ENCODE peak calls at places on chromosomes 3 and 15, in five cellular contexts. I, N, V, U and H are unnamed samples.

GRCh38 chr15:22904736-22905135 is 66.3 kb downstream of the NIPA2 start:
- DNase-seq in V (no peak), N (no peak), I (no peak), U (peak), H (no peak)

GRCh38 chr15:80984856-80985255 is 4.8 kb downstream of the MESD start:
- DNase-seq in I (no peak), U (peak), V (no peak), N (no peak), H (no peak)

GRCh38 chr3:155080692-155081091 is 573 bp downstream of the MME start:
- DNase-seq in V (no peak), U (no peak), I (no peak), N (no peak), H (no peak)

GRCh38 chr3:11536132-11536935 is 107.4 kb downstream of the VGLL4 start:
- DNase-seq in U (no peak), I (no peak), V (peak), N (no peak), H (no peak)

GRCh38 chr3:11128682-11129632 is 25.3 kb upstream of the HRH1 start:
- DNase-seq in N (no peak), I (no peak), U (no peak), V (no peak), H (no peak)

GRCh38 chr3:72306800-72307341 is 521.9 kb upstream of the PROK2 start:
- DNase-seq in I (no peak), N (no peak), U (peak), V (no peak), H (peak)

GRCh38 chr15:65084500-65085206 is 8.1 kb downstream of the KBTBD13 start:
- DNase-seq in U (no peak), N (no peak), V (no peak), I (no peak), H (no peak)

GRCh38 chr3:45795882-45796765 is at the start of gene SLC6A20:
- DNase-seq in U (peak), I (peak), N (no peak), V (peak), H (no peak)

GRCh38 chr3:186849392-186849975 is 7.0 kb downstream of the ADIPOQ start:
- DNase-seq in N (peak), U (no peak), I (no peak), V (no peak), H (no peak)

GRCh38 chr3:169268286-169268776 is 395.2 kb downstream of the MECOM start:
- DNase-seq in I (no peak), N (no peak), V (no peak), U (peak), H (peak)

GRCh38 chr3:67957268-67957667 is 302.9 kb upstream of the SUCLG2 start:
- DNase-seq in V (no peak), N (no peak), I (no peak), U (no peak), H (no peak)

GRCh38 chr15:89017370-89018066 is 70.7 kb upstream of the ABHD2 start:
- DNase-seq in N (peak), I (peak), U (peak), V (peak), H (peak)

GRCh38 chr3:63067999-63068645 is 192.9 kb upstream of the CADPS start:
- DNase-seq in N (no peak), U (peak), I (no peak), V (no peak), H (peak)

GRCh38 chr3:172153335-172153861 is 114.0 kb downstream of the FNDC3B start:
- DNase-seq in U (peak), I (peak), V (peak), N (peak), H (no peak)

GRCh38 chr15:86855962-86856361 is 776.3 kb downstream of the AGBL1 start:
- DNase-seq in I (no peak), N (no peak), U (no peak), V (no peak), H (no peak)

GRCh38 chr3:52372822-52373504 is 56.8 kb downstream of the DNAH1 start:
- DNase-seq in I (no peak), N (no peak), U (no peak), V (peak), H (no peak)

GRCh38 chr15:57950381-57950946 is 115.0 kb downstream of the ALDH1A2 start:
- DNase-seq in U (no peak), V (no peak), I (no peak), N (no peak), H (no peak)

DNA sequence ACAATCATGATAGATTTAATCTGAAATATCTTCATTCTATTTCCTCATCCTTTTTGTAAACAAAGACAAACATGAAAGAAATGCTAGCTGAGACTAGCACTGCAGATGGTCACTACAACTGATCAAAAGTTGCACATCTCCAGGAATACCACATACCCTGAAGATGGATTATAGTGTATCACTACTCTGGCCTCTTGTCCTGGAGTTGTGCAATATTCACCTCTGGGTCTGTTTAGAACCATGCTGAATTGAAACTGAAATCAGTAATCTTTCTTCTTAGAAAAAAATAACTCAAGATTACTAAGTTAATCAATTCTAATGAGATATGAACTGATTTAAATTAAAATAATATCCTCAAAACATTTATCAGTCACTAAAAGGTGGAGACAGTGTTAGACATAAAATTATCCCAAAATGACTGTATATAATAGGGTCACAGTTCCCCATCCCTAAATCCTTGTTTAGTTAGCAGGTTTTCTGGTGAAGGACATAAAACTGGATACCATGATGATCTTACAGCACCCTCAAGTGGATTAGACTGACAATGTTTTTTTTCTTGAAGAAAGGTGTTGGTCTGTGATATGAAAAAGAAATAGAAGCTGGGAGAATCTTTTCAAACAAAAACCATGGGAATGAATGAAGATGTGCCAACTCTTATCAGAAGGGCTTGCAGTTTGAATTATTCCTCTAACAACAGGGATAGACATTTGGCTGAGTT is 7.2 kb upstream of the TTC14 start:
- DNase-seq in V (no peak), I (no peak), U (no peak), N (no peak), H (peak)
- TF ChIP-seq CTCF in V (no peak), I (no peak), U (peak), N (peak), H (peak)

GRCh38 chr3:42116466-42116865 is 25.3 kb downstream of the TRAK1 start:
- DNase-seq in U (no peak), I (no peak), V (no peak), N (no peak), H (no peak)

GRCh38 chr3:42115223-42115622 is 24.1 kb downstream of the TRAK1 start:
- DNase-seq in N (no peak), V (no peak), U (no peak), I (no peak), H (no peak)

GRCh38 chr3:42115946-42116345 is 24.8 kb downstream of the TRAK1 start:
- DNase-seq in N (no peak), I (no peak), U (peak), V (no peak), H (no peak)

GRCh38 chr3:42118762-42119361 is 27.7 kb downstream of the TRAK1 start:
- DNase-seq in N (peak), U (peak), V (peak), I (no peak), H (no peak)

GRCh38 chr3:42117175-42118008 is 26.2 kb downstream of the TRAK1 start:
- DNase-seq in N (peak), U (peak), V (peak), I (no peak), H (no peak)
- TF ChIP-seq CTCF in N (peak), U (peak), V (peak), I (peak), H (peak)

DNA sequence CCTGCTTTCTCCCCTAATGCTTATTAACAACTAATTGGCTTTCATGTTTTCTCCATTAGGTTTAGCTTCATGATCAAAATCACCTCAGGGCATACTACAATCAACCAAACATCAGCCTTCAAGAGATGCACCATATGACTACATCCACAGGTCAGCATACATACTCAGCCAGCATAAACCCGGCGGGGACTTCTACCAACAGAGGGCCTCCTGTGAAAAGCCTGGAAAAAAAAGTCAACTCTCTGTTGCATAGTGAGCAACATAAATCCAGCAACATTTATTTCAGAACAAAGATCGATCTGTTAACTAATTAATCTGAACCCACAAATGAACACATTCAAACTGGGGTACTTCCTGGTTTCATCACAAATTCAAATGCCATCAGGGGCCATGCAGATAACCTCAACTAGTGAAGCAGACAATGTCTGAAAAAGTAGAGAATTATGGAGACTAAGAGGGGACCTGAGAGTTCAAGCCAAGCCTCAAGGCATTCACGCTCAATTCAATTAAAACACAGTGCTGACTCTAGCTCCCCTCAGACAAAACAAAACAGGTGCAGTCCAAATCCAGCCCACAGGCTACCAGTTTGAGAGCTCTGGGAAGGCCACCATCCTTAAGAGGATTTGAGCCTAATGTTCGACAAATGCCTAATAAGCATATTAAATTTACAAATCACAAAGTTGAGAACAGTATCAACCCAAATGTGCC is 124.5 kb downstream of the MAGI1 start:
- DNase-seq in N (no peak), V (no peak), I (no peak), U (no peak), H (no peak)
- TF ChIP-seq CTCF in N (no peak), V (no peak), I (no peak), U (no peak), H (peak)

GRCh38 chr3:98812851-98813374 is 49.8 kb downstream of the ST3GAL6 start:
- DNase-seq in V (peak), I (no peak), N (peak), U (peak), H (peak)
- TF ChIP-seq CTCF in V (peak), I (peak), N (peak), U (peak), H (peak)

GRCh38 chr3:136546718-136547117 is 205.5 kb downstream of the STAG1 start:
- DNase-seq in I (no peak), V (no peak), U (no peak), N (no peak), H (no peak)
- TF ChIP-seq CTCF in I (peak), V (no peak), U (no peak), N (peak), H (peak)

GRCh38 chr15:36301931-36302330 is 277.5 kb upstream of the CDIN1 start:
- DNase-seq in V (no peak), I (no peak), N (no peak), U (no peak), H (no peak)
- TF ChIP-seq CTCF in V (no peak), I (no peak), N (no peak), U (no peak), H (no peak)